ENCODE peak calls at places on chromosomes 1 and 21, in six cellular contexts. One of them, this sample, is unnamed.

GRCh38 chr1:59595774-59596173 is 219.0 kb upstream of the HOOK1 start:
- DNase-seq in psoas muscle: no peak
- DNase-seq in AG04450: peak
- DNase-seq in stimulated activated CD4-positive, alpha-beta T cell treated with anti-CD3 and anti-CD28 coated beads, Interleukin-2, amount 100 ng/mL, for 48 hours: no peak
- DNase-seq in NCI-H524: no peak
- DNase-seq in GM04504: peak
- DNase-seq in this sample: no peak

GRCh38 chr1:168112673-168113305 is 23.9 kb downstream of the GPR161 start:
- DNase-seq in AG04450: peak
- DNase-seq in psoas muscle: no peak
- DNase-seq in NCI-H524: peak
- DNase-seq in GM04504: no peak
- DNase-seq in stimulated activated CD4-positive, alpha-beta T cell treated with anti-CD3 and anti-CD28 coated beads, Interleukin-2, amount 100 ng/mL, for 48 hours: peak
- DNase-seq in this sample: peak

GRCh38 chr1:206581571-206581981 is 30.7 kb downstream of the EIF2D start:
- DNase-seq in NCI-H524: no peak
- DNase-seq in GM04504: no peak
- DNase-seq in psoas muscle: no peak
- DNase-seq in AG04450: no peak
- DNase-seq in stimulated activated CD4-positive, alpha-beta T cell treated with anti-CD3 and anti-CD28 coated beads, Interleukin-2, amount 100 ng/mL, for 48 hours: no peak
- DNase-seq in this sample: no peak

GRCh38 chr1:219422811-219423598 is 189.9 kb downstream of the ZC3H11B start:
- DNase-seq in NCI-H524: no peak
- DNase-seq in AG04450: peak
- DNase-seq in stimulated activated CD4-positive, alpha-beta T cell treated with anti-CD3 and anti-CD28 coated beads, Interleukin-2, amount 100 ng/mL, for 48 hours: no peak
- DNase-seq in GM04504: no peak
- DNase-seq in psoas muscle: no peak
- DNase-seq in this sample: no peak

GRCh38 chr1:240280560-240281322 is 189.1 kb downstream of the FMN2 start:
- DNase-seq in NCI-H524: no peak
- DNase-seq in stimulated activated CD4-positive, alpha-beta T cell treated with anti-CD3 and anti-CD28 coated beads, Interleukin-2, amount 100 ng/mL, for 48 hours: no peak
- DNase-seq in psoas muscle: no peak
- DNase-seq in AG04450: no peak
- DNase-seq in GM04504: no peak
- DNase-seq in this sample: no peak

GRCh38 chr1:175757381-175758015 is 14.1 kb upstream of the TNR start:
- DNase-seq in psoas muscle: no peak
- DNase-seq in GM04504: no peak
- DNase-seq in stimulated activated CD4-positive, alpha-beta T cell treated with anti-CD3 and anti-CD28 coated beads, Interleukin-2, amount 100 ng/mL, for 48 hours: peak
- DNase-seq in NCI-H524: no peak
- DNase-seq in AG04450: no peak
- DNase-seq in this sample: peak

GRCh38 chr21:42319368-42319767 is 4.2 kb upstream of the TFF3 start:
- DNase-seq in AG04450: no peak
- DNase-seq in GM04504: no peak
- DNase-seq in stimulated activated CD4-positive, alpha-beta T cell treated with anti-CD3 and anti-CD28 coated beads, Interleukin-2, amount 100 ng/mL, for 48 hours: no peak
- DNase-seq in NCI-H524: no peak
- DNase-seq in psoas muscle: no peak
- DNase-seq in this sample: no peak

GRCh38 chr1:218565333-218565732 is 220.2 kb downstream of the TGFB2 start:
- DNase-seq in psoas muscle: no peak
- DNase-seq in AG04450: no peak
- DNase-seq in GM04504: no peak
- DNase-seq in stimulated activated CD4-positive, alpha-beta T cell treated with anti-CD3 and anti-CD28 coated beads, Interleukin-2, amount 100 ng/mL, for 48 hours: no peak
- DNase-seq in NCI-H524: no peak
- DNase-seq in this sample: no peak

GRCh38 chr21:45623436-45623835 is 20.1 kb upstream of the PCBP3 start:
- DNase-seq in AG04450: no peak
- DNase-seq in stimulated activated CD4-positive, alpha-beta T cell treated with anti-CD3 and anti-CD28 coated beads, Interleukin-2, amount 100 ng/mL, for 48 hours: no peak
- DNase-seq in psoas muscle: no peak
- DNase-seq in GM04504: no peak
- DNase-seq in NCI-H524: no peak
- DNase-seq in this sample: no peak

GRCh38 chr1:172898866-172899265 is 151.9 kb downstream of the TNFSF18 start:
- DNase-seq in NCI-H524: no peak
- DNase-seq in GM04504: no peak
- DNase-seq in AG04450: no peak
- DNase-seq in psoas muscle: no peak
- DNase-seq in stimulated activated CD4-positive, alpha-beta T cell treated with anti-CD3 and anti-CD28 coated beads, Interleukin-2, amount 100 ng/mL, for 48 hours: no peak
- DNase-seq in this sample: no peak

GRCh38 chr21:16082038-16082816 is 352.4 kb downstream of the USP25 start:
- DNase-seq in stimulated activated CD4-positive, alpha-beta T cell treated with anti-CD3 and anti-CD28 coated beads, Interleukin-2, amount 100 ng/mL, for 48 hours: no peak
- DNase-seq in NCI-H524: no peak
- DNase-seq in GM04504: no peak
- DNase-seq in psoas muscle: no peak
- DNase-seq in AG04450: no peak
- DNase-seq in this sample: peak

GRCh38 chr1:20212685-20213331 is 26.5 kb upstream of the PLA2G2C start:
- DNase-seq in NCI-H524: peak
- DNase-seq in psoas muscle: peak
- DNase-seq in AG04450: peak
- DNase-seq in GM04504: peak
- DNase-seq in stimulated activated CD4-positive, alpha-beta T cell treated with anti-CD3 and anti-CD28 coated beads, Interleukin-2, amount 100 ng/mL, for 48 hours: peak
- DNase-seq in this sample: peak

GRCh38 chr21:31351438-31351837 is 7.4 kb upstream of the TIAM1 start:
- DNase-seq in GM04504: no peak
- DNase-seq in psoas muscle: no peak
- DNase-seq in AG04450: no peak
- DNase-seq in NCI-H524: no peak
- DNase-seq in stimulated activated CD4-positive, alpha-beta T cell treated with anti-CD3 and anti-CD28 coated beads, Interleukin-2, amount 100 ng/mL, for 48 hours: no peak
- DNase-seq in this sample: no peak

GRCh38 chr1:225460737-225461532 is 33.1 kb upstream of the LBR start:
- DNase-seq in GM04504: no peak
- DNase-seq in psoas muscle: no peak
- DNase-seq in NCI-H524: no peak
- DNase-seq in AG04450: no peak
- DNase-seq in stimulated activated CD4-positive, alpha-beta T cell treated with anti-CD3 and anti-CD28 coated beads, Interleukin-2, amount 100 ng/mL, for 48 hours: no peak
- DNase-seq in this sample: no peak

GRCh38 chr1:151485685-151486255 is 25.4 kb upstream of the CGN start:
- DNase-seq in stimulated activated CD4-positive, alpha-beta T cell treated with anti-CD3 and anti-CD28 coated beads, Interleukin-2, amount 100 ng/mL, for 48 hours: no peak
- DNase-seq in psoas muscle: no peak
- DNase-seq in NCI-H524: no peak
- DNase-seq in AG04450: no peak
- DNase-seq in GM04504: no peak
- DNase-seq in this sample: no peak

GRCh38 chr1:43622901-43623780 is 26.8 kb upstream of the KDM4A start:
- DNase-seq in NCI-H524: no peak
- DNase-seq in GM04504: no peak
- DNase-seq in stimulated activated CD4-positive, alpha-beta T cell treated with anti-CD3 and anti-CD28 coated beads, Interleukin-2, amount 100 ng/mL, for 48 hours: no peak
- DNase-seq in AG04450: no peak
- DNase-seq in psoas muscle: no peak
- DNase-seq in this sample: no peak

GRCh38 chr1:177227978-177228720 is 57.4 kb downstream of the BRINP2 start:
- DNase-seq in AG04450: no peak
- DNase-seq in NCI-H524: no peak
- DNase-seq in stimulated activated CD4-positive, alpha-beta T cell treated with anti-CD3 and anti-CD28 coated beads, Interleukin-2, amount 100 ng/mL, for 48 hours: no peak
- DNase-seq in psoas muscle: no peak
- DNase-seq in GM04504: no peak
- DNase-seq in this sample: no peak

GRCh38 chr1:36962991-36963390 is 71.3 kb downstream of the GRIK3 start:
- DNase-seq in AG04450: no peak
- DNase-seq in stimulated activated CD4-positive, alpha-beta T cell treated with anti-CD3 and anti-CD28 coated beads, Interleukin-2, amount 100 ng/mL, for 48 hours: no peak
- DNase-seq in GM04504: no peak
- DNase-seq in psoas muscle: no peak
- DNase-seq in NCI-H524: peak
- DNase-seq in this sample: peak

GRCh38 chr1:115507256-115507589 is 134.5 kb upstream of the VANGL1 start:
- DNase-seq in stimulated activated CD4-positive, alpha-beta T cell treated with anti-CD3 and anti-CD28 coated beads, Interleukin-2, amount 100 ng/mL, for 48 hours: no peak
- DNase-seq in psoas muscle: no peak
- DNase-seq in NCI-H524: no peak
- DNase-seq in AG04450: no peak
- DNase-seq in GM04504: no peak
- DNase-seq in this sample: peak

GRCh38 chr21:40255665-40256064 is 388.4 kb downstream of the PCP4 start:
- DNase-seq in GM04504: no peak
- DNase-seq in AG04450: no peak
- DNase-seq in stimulated activated CD4-positive, alpha-beta T cell treated with anti-CD3 and anti-CD28 coated beads, Interleukin-2, amount 100 ng/mL, for 48 hours: no peak
- DNase-seq in NCI-H524: peak
- DNase-seq in psoas muscle: no peak
- DNase-seq in this sample: no peak

GRCh38 chr1:42955311-42956063 is 3.2 kb downstream of the SLC2A1 start:
- DNase-seq in psoas muscle: no peak
- DNase-seq in NCI-H524: no peak
- DNase-seq in GM04504: no peak
- DNase-seq in AG04450: no peak
- DNase-seq in stimulated activated CD4-positive, alpha-beta T cell treated with anti-CD3 and anti-CD28 coated beads, Interleukin-2, amount 100 ng/mL, for 48 hours: no peak
- DNase-seq in this sample: no peak

GRCh38 chr1:210400043-210400840 is 71.5 kb downstream of the HHAT start:
- DNase-seq in psoas muscle: peak
- DNase-seq in stimulated activated CD4-positive, alpha-beta T cell treated with anti-CD3 and anti-CD28 coated beads, Interleukin-2, amount 100 ng/mL, for 48 hours: peak
- DNase-seq in NCI-H524: peak
- DNase-seq in AG04450: peak
- DNase-seq in GM04504: peak
- DNase-seq in this sample: peak

GRCh38 chr1:26225033-26225831 is 8.8 kb upstream of the CEP85 start:
- DNase-seq in stimulated activated CD4-positive, alpha-beta T cell treated with anti-CD3 and anti-CD28 coated beads, Interleukin-2, amount 100 ng/mL, for 48 hours: peak
- DNase-seq in AG04450: no peak
- DNase-seq in NCI-H524: peak
- DNase-seq in GM04504: no peak
- DNase-seq in psoas muscle: peak
- DNase-seq in this sample: no peak

GRCh38 chr1:83512371-83513004 is 486.4 kb downstream of the TTLL7 start:
- DNase-seq in NCI-H524: no peak
- DNase-seq in GM04504: no peak
- DNase-seq in AG04450: no peak
- DNase-seq in stimulated activated CD4-positive, alpha-beta T cell treated with anti-CD3 and anti-CD28 coated beads, Interleukin-2, amount 100 ng/mL, for 48 hours: no peak
- DNase-seq in psoas muscle: no peak
- DNase-seq in this sample: peak

GRCh38 chr21:36179145-36179544 is 22.5 kb downstream of the DOP1B start:
- DNase-seq in AG04450: no peak
- DNase-seq in stimulated activated CD4-positive, alpha-beta T cell treated with anti-CD3 and anti-CD28 coated beads, Interleukin-2, amount 100 ng/mL, for 48 hours: no peak
- DNase-seq in GM04504: no peak
- DNase-seq in psoas muscle: no peak
- DNase-seq in NCI-H524: no peak
- DNase-seq in this sample: no peak

GRCh38 chr1:28915036-28915895 is 897 bp downstream of the EPB41 start:
- DNase-seq in stimulated activated CD4-positive, alpha-beta T cell treated with anti-CD3 and anti-CD28 coated beads, Interleukin-2, amount 100 ng/mL, for 48 hours: no peak
- DNase-seq in NCI-H524: peak
- DNase-seq in GM04504: no peak
- DNase-seq in AG04450: no peak
- DNase-seq in psoas muscle: no peak
- DNase-seq in this sample: peak

GRCh38 chr1:63592536-63593302 is 492 bp upstream of the PGM1 start:
- DNase-seq in NCI-H524: no peak
- DNase-seq in stimulated activated CD4-positive, alpha-beta T cell treated with anti-CD3 and anti-CD28 coated beads, Interleukin-2, amount 100 ng/mL, for 48 hours: no peak
- DNase-seq in AG04450: no peak
- DNase-seq in psoas muscle: no peak
- DNase-seq in GM04504: no peak
- DNase-seq in this sample: no peak